ENCODE peak calls at places on chromosomes 3 and 15, in ten cellular contexts. K is ovary, B is breast epithelium, U is right lobe of liver, T is HCT116, E is tibial nerve, M is GM12878, Q is H1, C is testis, Y is upper lobe of left lung. O is an unnamed sample.

GRCh38 chr15:100202309-100202943 is 139.3 kb downstream of the ADAMTS17 start:
- DNase-seq in U (peak), M (no peak), Y (no peak), T (no peak), K (no peak), E (no peak), B (no peak), C (no peak), Q (no peak), O (no peak)

GRCh38 chr3:3532544-3532943 is 266.7 kb upstream of the LRRN1 start:
- DNase-seq in M (no peak), C (no peak), B (no peak), E (no peak), U (no peak), Q (no peak), T (no peak), K (no peak), Y (no peak), O (no peak)

GRCh38 chr15:62135532-62136134 is 29.5 kb downstream of the C2CD4B start:
- DNase-seq in Q (no peak), K (no peak), M (no peak), T (no peak), B (no peak), C (peak), U (peak), E (no peak), Y (peak), O (peak)

GRCh38 chr15:71627188-71627587 is 183.2 kb upstream of the NR2E3 start:
- DNase-seq in E (no peak), C (no peak), B (no peak), U (no peak), T (no peak), Y (no peak), K (no peak), Q (no peak), M (no peak), O (no peak)

GRCh38 chr3:63032876-63033275 is 157.7 kb upstream of the CADPS start:
- DNase-seq in C (no peak), U (no peak), B (no peak), M (no peak), Y (no peak), Q (no peak), K (no peak), E (no peak), T (no peak), O (no peak)

GRCh38 chr15:77575203-77575934 is 57.3 kb downstream of the LINGO1 start:
- DNase-seq in Q (no peak), Y (no peak), K (no peak), U (no peak), B (no peak), E (no peak), C (no peak), M (no peak), T (no peak), O (no peak)

GRCh38 chr15:100772478-100773378 is 106.9 kb upstream of the ALDH1A3 start:
- DNase-seq in C (no peak), U (no peak), Q (peak), M (no peak), E (no peak), K (no peak), T (no peak), B (no peak), Y (no peak), O (no peak)

GRCh38 chr3:187025254-187025655 is 94.9 kb downstream of the ST6GAL1 start:
- DNase-seq in T (no peak), B (no peak), U (no peak), Y (no peak), E (no peak), M (no peak), C (no peak), K (no peak), Q (no peak), O (no peak)

GRCh38 chr15:76439542-76439941 is 103.0 kb downstream of the ISL2 start:
- DNase-seq in T (no peak), B (no peak), Y (peak), M (no peak), C (no peak), U (no peak), K (no peak), E (no peak), Q (peak), O (peak)

GRCh38 chr15:81308260-81308659 is 15.7 kb downstream of the STARD5 start:
- DNase-seq in M (no peak), B (no peak), T (no peak), Y (no peak), E (no peak), C (no peak), Q (no peak), K (no peak), U (peak), O (no peak)

GRCh38 chr15:71386005-71386404 is 270.7 kb downstream of the THSD4 start:
- DNase-seq in M (no peak), T (no peak), C (no peak), U (no peak), K (no peak), Y (no peak), Q (no peak), E (no peak), B (no peak), O (no peak)

GRCh38 chr3:143010024-143010423 is 8.7 kb downstream of the U2SURP start:
- DNase-seq in T (no peak), U (no peak), E (no peak), Y (no peak), B (no peak), M (no peak), C (no peak), Q (no peak), K (no peak), O (no peak)

GRCh38 chr15:52251144-52251860 is 44.3 kb downstream of the MYO5C start:
- DNase-seq in Y (no peak), Q (no peak), B (no peak), U (no peak), K (no peak), M (no peak), E (no peak), T (no peak), C (no peak), O (no peak)

GRCh38 chr3:171829841-171830559 is 13.1 kb upstream of the TMEM212 start:
- DNase-seq in Q (peak), B (peak), T (no peak), E (peak), K (peak), C (peak), Y (peak), U (peak), M (no peak), O (peak)

GRCh38 chr3:157573281-157573680 is 70.1 kb upstream of the VEPH1 start:
- DNase-seq in Y (no peak), M (no peak), C (no peak), K (no peak), B (no peak), Q (no peak), E (no peak), U (no peak), T (no peak), O (no peak)

GRCh38 chr3:71208273-71209095 is 375.0 kb downstream of the FOXP1 start:
- DNase-seq in Y (no peak), Q (no peak), T (no peak), M (no peak), K (no peak), E (no peak), U (no peak), B (no peak), C (no peak), O (no peak)

GRCh38 chr3:196186661-196187573 is 24.3 kb downstream of the ZDHHC19 start:
- DNase-seq in E (no peak), M (peak), Y (no peak), U (no peak), K (peak), B (no peak), Q (peak), T (no peak), C (peak), O (no peak)

GRCh38 chr3:39668420-39668819 is 141.0 kb upstream of the MYRIP start:
- DNase-seq in B (no peak), M (no peak), Y (no peak), U (no peak), K (no peak), C (peak), Q (no peak), E (no peak), T (peak), O (no peak)

GRCh38 chr3:78632925-78633324 is 1134.9 kb downstream of the ROBO1 start:
- DNase-seq in T (no peak), K (no peak), Y (no peak), Q (no peak), E (no peak), U (no peak), B (no peak), M (no peak), C (no peak), O (no peak)

GRCh38 chr3:150286390-150287147 is 121.5 kb upstream of the TSC22D2 start:
- DNase-seq in C (no peak), T (peak), Q (peak), E (no peak), Y (no peak), M (peak), K (no peak), U (no peak), B (no peak), O (peak)

GRCh38 chr3:110568246-110568645 is 503.4 kb upstream of the NECTIN3 start:
- DNase-seq in Q (no peak), K (no peak), M (no peak), T (peak), U (no peak), Y (no peak), E (no peak), B (no peak), C (no peak), O (no peak)

GRCh38 chr3:20222274-20222673 is 36.3 kb upstream of the SGO1 start:
- DNase-seq in Q (no peak), M (no peak), Y (no peak), C (no peak), T (no peak), E (no peak), B (no peak), K (no peak), U (no peak), O (no peak)

GRCh38 chr3:180548050-180548449 is 53.9 kb upstream of the TTC14 start:
- DNase-seq in Y (no peak), B (no peak), Q (no peak), M (no peak), E (no peak), C (no peak), U (no peak), K (no peak), T (no peak), O (no peak)

GRCh38 chr3:56855856-56856538 is 54.2 kb upstream of the ARHGEF3 start:
- DNase-seq in B (no peak), K (no peak), M (no peak), Y (peak), E (no peak), U (no peak), T (no peak), C (peak), Q (peak), O (peak)

GRCh38 chr3:37295925-37296324 is 121.5 kb upstream of the LRRFIP2 start:
- DNase-seq in T (no peak), E (no peak), B (no peak), M (no peak), K (no peak), C (no peak), Q (no peak), Y (no peak), U (no peak), O (no peak)

GRCh38 chr15:75213212-75213767 is 11.6 kb downstream of the C15orf39 start:
- DNase-seq in C (no peak), M (no peak), K (no peak), E (no peak), Q (no peak), Y (no peak), T (no peak), B (no peak), U (no peak), O (no peak)
- TF ChIP-seq POLR2A in C (no peak), M (peak), K (no peak), E (no peak), Q (no peak), Y (no peak), T (no peak), B (no peak), U (no peak), O (no peak)

DNA sequence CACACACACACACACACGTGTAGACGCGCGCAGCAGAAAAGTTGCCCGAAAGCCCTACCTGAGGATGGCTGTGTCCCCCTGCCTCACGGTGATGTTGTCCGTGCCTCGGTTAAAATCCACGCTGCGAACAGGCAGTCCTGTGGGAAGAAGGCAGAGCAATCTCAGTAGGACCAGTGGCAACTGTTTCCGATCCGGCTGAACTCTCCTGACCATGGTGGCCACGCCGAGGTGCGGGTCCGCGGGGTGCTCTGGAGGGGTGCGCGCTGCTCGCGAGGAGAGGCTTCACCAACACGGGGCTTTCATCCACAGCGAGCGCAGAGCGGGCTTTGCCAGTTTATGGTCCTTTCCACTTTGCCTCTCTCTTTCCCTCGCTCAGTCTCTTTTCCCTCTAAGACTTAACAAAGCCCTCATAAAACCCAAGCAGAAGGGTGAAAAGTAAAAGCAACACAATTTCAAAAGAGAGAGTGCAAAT is 432 bp downstream of the LSAMP start:
- DNase-seq in Y (no peak), Q (peak), M (no peak), T (no peak), B (no peak), C (peak), U (no peak), K (peak), E (no peak), O (no peak)
- TF ChIP-seq CTCF in Y (no peak), Q (no peak), M (no peak), T (no peak), B (no peak), C (no peak), U (no peak), K (no peak), E (no peak), O (no peak)

DNA sequence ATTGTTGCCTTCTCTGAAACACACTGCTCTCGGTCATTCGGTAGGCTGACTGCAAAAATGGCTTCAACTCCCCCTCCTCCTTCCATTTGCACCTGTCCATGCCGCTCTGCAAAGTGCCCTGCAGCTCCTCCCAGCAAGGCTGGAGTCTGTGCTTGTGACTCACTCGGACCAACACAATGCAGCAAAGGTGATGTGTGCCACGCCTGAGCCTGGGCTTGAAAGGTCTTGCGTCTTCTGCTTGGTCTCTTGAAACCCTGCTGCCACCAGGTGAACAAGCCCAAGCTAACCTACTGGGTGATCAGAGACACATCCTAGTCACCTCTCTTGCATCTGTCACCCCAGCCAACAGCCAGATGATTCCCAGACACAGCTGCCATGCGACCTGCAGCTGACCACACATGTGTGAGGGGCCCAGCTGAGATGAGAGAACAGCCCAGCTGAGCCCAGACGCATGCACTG is 71.1 kb downstream of the MGLL start:
- DNase-seq in T (no peak), U (no peak), B (no peak), Y (no peak), C (no peak), E (no peak), K (no peak), M (no peak), Q (no peak), O (no peak)
- TF ChIP-seq POLR2A in T (no peak), U (no peak), B (no peak), Y (no peak), C (no peak), E (no peak), K (no peak), M (no peak), Q (no peak), O (no peak)

GRCh38 chr3:165837058-165837525 is at the start of gene BCHE:
- DNase-seq in C (peak), E (peak), U (peak), M (no peak), B (no peak), Q (no peak), K (no peak), Y (no peak), T (no peak), O (no peak)

GRCh38 chr3:165830746-165831145 is 6.5 kb downstream of the BCHE start:
- DNase-seq in K (no peak), T (no peak), B (no peak), E (no peak), Y (no peak), Q (no peak), C (no peak), M (no peak), U (no peak), O (no peak)

GRCh38 chr3:165839296-165840076 is 2.3 kb upstream of the BCHE start:
- DNase-seq in B (no peak), M (no peak), C (no peak), Y (no peak), E (no peak), T (no peak), K (no peak), Q (no peak), U (no peak), O (no peak)

GRCh38 chr3:165837801-165838200 is 578 bp upstream of the BCHE start:
- DNase-seq in Q (no peak), U (no peak), T (no peak), M (no peak), C (no peak), K (no peak), B (no peak), E (no peak), Y (no peak), O (no peak)

DNA sequence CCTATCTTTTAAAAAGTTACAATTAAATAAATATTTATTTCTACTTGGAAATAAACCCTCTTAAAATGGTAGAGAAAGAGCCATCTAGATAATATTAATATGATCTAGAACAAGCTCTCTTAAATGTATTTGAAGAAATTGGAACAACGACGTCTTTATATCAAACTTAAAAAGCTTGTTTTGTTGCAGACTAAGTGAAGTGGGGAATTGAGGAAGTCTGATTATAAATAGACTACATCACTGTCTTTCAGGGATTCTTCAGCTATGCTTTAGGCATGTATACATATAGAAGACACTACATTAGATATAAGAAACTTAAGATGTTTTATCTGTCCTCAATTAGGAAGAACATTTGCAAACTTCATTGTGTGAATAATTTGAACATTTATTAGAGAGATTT is 1.8 kb downstream of the BCHE start:
- DNase-seq in K (no peak), Q (no peak), T (no peak), Y (no peak), C (no peak), M (no peak), E (no peak), B (no peak), U (no peak), O (no peak)
- TF ChIP-seq CTCF in K (no peak), Q (no peak), T (no peak), Y (no peak), C (no peak), M (no peak), E (no peak), B (no peak), U (no peak), O (no peak)

GRCh38 chr3:98596902-98597500 is 3.6 kb upstream of the CPOX start:
- DNase-seq in C (no peak), U (no peak), Y (no peak), T (peak), M (peak), E (no peak), K (no peak), Q (no peak), B (no peak), O (no peak)

GRCh38 chr3:98594630-98594961 is 1.2 kb upstream of the CPOX start:
- DNase-seq in U (no peak), E (no peak), C (no peak), T (no peak), Q (no peak), K (no peak), M (no peak), B (no peak), Y (no peak), O (no peak)

GRCh38 chr3:98592345-98592935 is 971 bp downstream of the CPOX start:
- DNase-seq in K (no peak), E (no peak), U (no peak), M (no peak), Y (no peak), C (no peak), T (no peak), B (no peak), Q (no peak), O (no peak)

GRCh38 chr3:98596087-98596486 is 2.7 kb upstream of the CPOX start:
- DNase-seq in U (peak), K (no peak), M (no peak), Q (no peak), Y (no peak), E (no peak), C (no peak), B (no peak), T (no peak), O (no peak)

GRCh38 chr3:98593046-98593936 is at the start of gene CPOX:
- DNase-seq in Y (peak), B (peak), E (peak), T (peak), C (peak), M (peak), U (peak), Q (peak), K (peak), O (peak)
- TF ChIP-seq POLR2A in Y (no peak), B (no peak), E (no peak), T (peak), C (no peak), M (peak), U (peak), Q (no peak), K (peak), O (no peak)